ENCODE peak calls at places on chromosomes 5 and 9, in five cellular contexts. M, A, E, S and H are unnamed samples.

GRCh38 chr5:166720026-166720425 is 1571.4 kb upstream of the WWC1 start:
- DNase-seq in M (no peak), A (no peak), E (no peak), S (no peak), H (no peak)

GRCh38 chr9:126578029-126578428 is 35.7 kb upstream of the LMX1B start:
- DNase-seq in M (no peak), A (no peak), E (no peak), S (no peak), H (no peak)

GRCh38 chr9:115209601-115210306 is 91.8 kb upstream of the TNC start:
- DNase-seq in M (no peak), A (no peak), E (no peak), S (no peak), H (no peak)

GRCh38 chr9:121741198-121741918 is 89.9 kb downstream of the DAB2IP start:
- DNase-seq in M (no peak), A (peak; percentile 39), E (no peak), S (no peak), H (no peak)

GRCh38 chr9:129247285-129248153 is 69.5 kb upstream of the IER5L start:
- DNase-seq in M (no peak), A (no peak), E (no peak), S (no peak), H (no peak)

GRCh38 chr5:55771175-55771655 is 33.4 kb downstream of the DDX4 start:
- DNase-seq in M (no peak), A (no peak), E (no peak), S (no peak), H (no peak)

GRCh38 chr5:31047007-31047406 is 146.5 kb upstream of the CDH6 start:
- DNase-seq in M (no peak), A (no peak), E (no peak), S (no peak), H (no peak)

GRCh38 chr9:83199240-83199639 is 136.3 kb upstream of the RASEF start:
- DNase-seq in M (peak; percentile 75), A (peak; percentile 65), E (peak; percentile 29), S (no peak), H (no peak)

GRCh38 chr5:61827445-61827975 is 478.5 kb upstream of the KIF2A start:
- DNase-seq in M (no peak), A (no peak), E (no peak), S (no peak), H (no peak)

GRCh38 chr9:71703172-71703872 is 65.0 kb downstream of the CEMIP2 start:
- DNase-seq in M (no peak), A (no peak), E (no peak), S (no peak), H (no peak)

GRCh38 chr9:133099726-133100517 is 21.1 kb downstream of the RALGDS start:
- DNase-seq in M (no peak), A (no peak), E (no peak), S (no peak), H (no peak)

GRCh38 chr9:98635374-98635773 is 73.4 kb downstream of the GABBR2 start:
- DNase-seq in M (no peak), A (no peak), E (no peak), S (no peak), H (no peak)

GRCh38 chr5:133154274-133155088 is 102.7 kb downstream of the HSPA4 start:
- DNase-seq in M (no peak), A (no peak), E (no peak), S (no peak), H (no peak)

GRCh38 chr5:59151162-59151889 is 568.5 kb downstream of the RAB3C start:
- DNase-seq in M (no peak), A (no peak), E (no peak), S (no peak), H (no peak)

GRCh38 chr5:79834420-79835219 is 145.0 kb downstream of the CMYA5 start:
- DNase-seq in M (peak; percentile 65), A (no peak), E (no peak), S (no peak), H (no peak)

GRCh38 chr5:107519900-107520354 is 150.8 kb downstream of the EFNA5 start:
- DNase-seq in M (no peak), A (peak; percentile 66), E (no peak), S (no peak), H (no peak)

GRCh38 chr5:34923694-34924461 is 5.5 kb upstream of the DNAJC21 start:
- DNase-seq in M (peak; percentile 25), A (peak; percentile 85), E (no peak), S (no peak), H (no peak)

GRCh38 chr5:177972613-177973012 is 23.4 kb downstream of the PROP1 start:
- DNase-seq in M (no peak), A (no peak), E (no peak), S (no peak), H (no peak)

GRCh38 chr9:136682710-136683109 is 4.5 kb downstream of the AGPAT2 start:
- DNase-seq in M (no peak), A (no peak), E (no peak), S (no peak), H (no peak)

GRCh38 chr9:118595719-118596305 is 773.4 kb downstream of the BRINP1 start:
- DNase-seq in M (no peak), A (peak; percentile 48), E (no peak), S (no peak), H (no peak)

GRCh38 chr5:89071101-89071940 is 188.3 kb upstream of the MEF2C start:
- DNase-seq in M (no peak), A (no peak), E (no peak), S (no peak), H (no peak)

GRCh38 chr5:150059623-150060022 is 26.7 kb downstream of the CSF1R start:
- DNase-seq in M (no peak), A (no peak), E (no peak), S (no peak), H (no peak)

GRCh38 chr5:61330341-61330878 is 1.6 kb upstream of the ZSWIM6 start:
- DNase-seq in M (peak; percentile 39), A (peak; percentile 67), E (peak; percentile 81), S (no peak), H (no peak)

GRCh38 chr9:38027714-38028113 is 41.3 kb downstream of the SHB start:
- DNase-seq in M (no peak), A (no peak), E (no peak), S (no peak), H (no peak)

GRCh38 chr5:138656916-138657315 is 81.7 kb upstream of the HSPA9 start:
- DNase-seq in M (no peak), A (no peak), E (no peak), S (no peak), H (no peak)

GRCh38 chr5:55438931-55439477 is 95.8 kb downstream of the PLPP1 start:
- DNase-seq in M (peak; percentile 24), A (no peak), E (no peak), S (no peak), H (no peak)

GRCh38 chr9:74861773-74862172 is 25.9 kb downstream of the TRPM6 start:
- DNase-seq in M (no peak), A (peak; percentile 17), E (no peak), S (no peak), H (no peak)

GRCh38 chr5:131579917-131580671 is 54.9 kb downstream of the RAPGEF6 start:
- DNase-seq in M (no peak), A (no peak), E (no peak), S (no peak), H (no peak)
- H3K9me3 ChIP-seq in M (no peaks in the 10 kb centered on the region), A (no peaks in the 10 kb centered on the region), E (no peaks in the 10 kb centered on the region), S (no peaks in the 10 kb centered on the region), H (no peaks in the 10 kb centered on the region)

DNA sequence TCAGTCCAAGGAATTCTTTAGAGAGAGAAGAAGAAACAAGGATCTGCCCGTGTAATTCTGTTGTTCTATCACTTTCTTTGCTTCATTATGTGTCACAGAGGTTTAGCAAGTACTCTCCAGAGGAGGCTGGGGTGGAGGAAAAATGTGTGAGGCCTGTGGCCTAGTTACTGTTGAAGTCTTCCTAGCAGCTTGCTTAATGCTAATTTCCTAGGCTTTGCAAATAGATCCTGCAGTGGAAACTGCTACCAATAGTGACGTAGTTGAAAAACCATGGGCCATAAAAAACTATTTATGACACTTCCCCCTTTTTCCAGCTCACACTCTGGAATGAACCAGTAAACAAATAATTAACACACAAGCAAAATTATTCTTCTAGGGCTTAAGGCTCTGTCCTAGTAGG is 27.0 kb upstream of the C9orf72 start:
- DNase-seq in M (peak; percentile 12), A (no peak), E (no peak), S (no peak), H (no peak)
- H3K27ac ChIP-seq in M (no peak overlapping the region), A (no peak overlapping the region), E (no peak overlapping the region), S (no peak overlapping the region), H (no peak overlapping the region)

GRCh38 chr5:20985754-20986153 is 997.8 kb upstream of the CDH18 start:
- DNase-seq in M (no peak), A (no peak), E (no peak), S (no peak), H (no peak)
- H3K9me3 ChIP-seq in M (no peaks in the 10 kb centered on the region), A (no peaks in the 10 kb centered on the region), E (no peaks in the 10 kb centered on the region), S (no peaks in the 10 kb centered on the region), H (no peaks in the 10 kb centered on the region)

GRCh38 chr5:16726538-16726946 is 109.7 kb upstream of the RETREG1 start:
- DNase-seq in M (no peak), A (peak; percentile 93), E (peak; percentile 60), S (no peak), H (peak; percentile 73)

GRCh38 chr5:16727937-16728336 is 111.1 kb upstream of the RETREG1 start:
- DNase-seq in M (peak; percentile 84), A (peak; percentile 78), E (peak; percentile 68), S (no peak), H (no peak)

GRCh38 chr5:16721151-16722102 is 104.6 kb upstream of the RETREG1 start:
- DNase-seq in M (peak; percentile 72), A (no peak), E (no peak), S (no peak), H (no peak)

GRCh38 chr5:16723821-16724220 is 107.0 kb upstream of the RETREG1 start:
- DNase-seq in M (no peak), A (no peak), E (no peak), S (no peak), H (no peak)

GRCh38 chr5:16725575-16725974 is 108.8 kb upstream of the RETREG1 start:
- DNase-seq in M (no peak), A (no peak), E (no peak), S (no peak), H (no peak)
- H3K27ac ChIP-seq in M (no peak overlapping the region), A (peak overlapping the region; percentile 64), E (no peak overlapping the region), S (no peak overlapping the region), H (no peak overlapping the region)

DNA sequence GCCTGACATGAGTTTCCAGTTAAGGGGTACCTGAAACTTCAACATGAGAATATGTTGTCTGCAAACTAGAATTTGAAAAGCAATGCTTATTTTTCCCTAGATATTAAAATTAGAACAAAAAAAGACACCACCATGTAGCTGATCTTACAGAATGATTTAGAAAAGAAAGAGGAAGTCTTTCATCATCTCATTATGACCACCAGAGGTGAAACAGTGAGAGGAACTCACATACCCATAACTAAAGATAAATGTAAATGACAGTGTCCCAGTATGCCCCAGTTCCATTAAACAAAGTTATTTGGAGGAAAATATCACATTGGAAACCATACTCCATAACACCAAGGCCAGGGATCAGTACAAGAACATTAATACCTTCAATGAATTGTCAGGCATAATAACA is 6.9 kb downstream of the TAF7 start:
- DNase-seq in M (no peak), A (no peak), E (no peak), S (no peak), H (no peak)
- H3K9me3 ChIP-seq in M (no peaks in the 10 kb centered on the region), A (peaks cover 3% of the 10 kb centered on the region), E (peaks cover 14% of the 10 kb centered on the region), S (peaks cover 10% of the 10 kb centered on the region), H (peaks cover 22% of the 10 kb centered on the region)

GRCh38 chr5:19179561-19179960 is 808.4 kb downstream of the CDH18 start:
- DNase-seq in M (no peak), A (no peak), E (no peak), S (no peak), H (no peak)
- H3K27ac ChIP-seq in M (no peak overlapping the region), A (no peak overlapping the region), E (no peak overlapping the region), S (no peak overlapping the region), H (no peak overlapping the region)

GRCh38 chr5:140185409-140185808 is 10.4 kb downstream of the CYSTM1 start:
- DNase-seq in M (no peak), A (no peak), E (no peak), S (no peak), H (no peak)
- H3K9me3 ChIP-seq in M (no peaks in the 10 kb centered on the region), A (no peaks in the 10 kb centered on the region), E (no peaks in the 10 kb centered on the region), S (no peaks in the 10 kb centered on the region), H (no peaks in the 10 kb centered on the region)